ENCODE peak calls at places on chromosomes 2 and 18, in six cellular contexts. I is suprapubic skin; B is fibroblast of the aortic adventitia; Q is gastrocnemius medialis; W is CD4-positive, alpha-beta T cell; O is GM12865. K is an unnamed sample.

GRCh38 chr2:230129343-230129742 is 60.6 kb upstream of the SLC16A14 start:
- DNase-seq in I (no peak), B (no peak), Q (no peak), W (no peak), O (no peak), K (no peak)

GRCh38 chr2:112089375-112089774 is 34.3 kb downstream of the TMEM87B start:
- DNase-seq in I (no peak), B (no peak), Q (no peak), W (no peak), O (no peak), K (no peak)

GRCh38 chr2:43437363-43437762 is 158.5 kb downstream of the THADA start:
- DNase-seq in I (no peak), B (no peak), Q (no peak), W (no peak), O (no peak), K (no peak)

GRCh38 chr18:7726522-7726921 is 159.4 kb downstream of the PTPRM start:
- DNase-seq in I (no peak), B (no peak), Q (no peak), W (no peak), O (no peak), K (no peak)

GRCh38 chr2:20106746-20107145 is 55.3 kb upstream of the LAPTM4A start:
- DNase-seq in I (no peak), B (no peak), Q (no peak), W (no peak), O (no peak), K (no peak)

GRCh38 chr18:35267161-35267651 is 22.8 kb downstream of the ZSCAN30 start:
- DNase-seq in I (peak; percentile 91), B (peak; percentile 49), Q (peak; percentile 67), W (peak; percentile 66), O (no peak), K (peak; percentile 58)

GRCh38 chr2:216622526-216622925 is 10.7 kb upstream of the IGFBP2 start:
- DNase-seq in I (no peak), B (no peak), Q (no peak), W (no peak), O (no peak), K (no peak)

GRCh38 chr2:182267971-182268370 is 158.9 kb downstream of the PDE1A start:
- DNase-seq in I (no peak), B (no peak), Q (no peak), W (no peak), O (no peak), K (no peak)

GRCh38 chr2:210198326-210198725 is 26.9 kb downstream of the ACADL start:
- DNase-seq in I (no peak), B (peak; percentile 14), Q (no peak), W (no peak), O (no peak), K (no peak)

GRCh38 chr2:178796079-178796677 is 11.0 kb downstream of the TTN start:
- DNase-seq in I (no peak), B (peak; percentile 87), Q (no peak), W (no peak), O (peak; percentile 54), K (peak; percentile 32)

GRCh38 chr2:78023356-78023755 is 501.2 kb upstream of the LRRTM4 start:
- DNase-seq in I (no peak), B (no peak), Q (no peak), W (no peak), O (no peak), K (no peak)

GRCh38 chr2:41870948-41871522 is 176.8 kb upstream of the PKDCC start:
- DNase-seq in I (no peak), B (peak; percentile 40), Q (no peak), W (no peak), O (no peak), K (no peak)

GRCh38 chr2:40451926-40452605 is at the start of gene SLC8A1:
- DNase-seq in I (no peak), B (peak; percentile 43), Q (no peak), W (no peak), O (no peak), K (peak; percentile 44)

GRCh38 chr2:70248145-70248809 is at the start of gene TIA1:
- DNase-seq in I (peak; percentile 99), B (peak; percentile 98), Q (peak; percentile 98), W (peak; percentile 99), O (peak; percentile 99), K (peak; percentile 93)

GRCh38 chr2:224925822-224926124 is 116.5 kb downstream of the DOCK10 start:
- DNase-seq in I (no peak), B (peak; percentile 45), Q (no peak), W (no peak), O (no peak), K (no peak)

GRCh38 chr2:30422437-30422805 is 24.6 kb upstream of the LCLAT1 start:
- DNase-seq in I (peak; percentile 67), B (no peak), Q (no peak), W (peak; percentile 73), O (peak; percentile 51), K (peak; percentile 52)

GRCh38 chr2:7539077-7539476 is 621.9 kb downstream of the RNF144A start:
- DNase-seq in I (no peak), B (no peak), Q (no peak), W (no peak), O (no peak), K (no peak)

GRCh38 chr2:226366920-226367319 is 432.7 kb downstream of the IRS1 start:
- DNase-seq in I (no peak), B (no peak), Q (no peak), W (no peak), O (no peak), K (no peak)

GRCh38 chr2:64970495-64970894 is 18.7 kb upstream of the SLC1A4 start:
- DNase-seq in I (no peak), B (no peak), Q (no peak), W (no peak), O (no peak), K (no peak)

GRCh38 chr2:237304763-237305514 is 109.0 kb downstream of the COL6A3 start:
- DNase-seq in I (no peak), B (peak; percentile 83), Q (no peak), W (no peak), O (no peak), K (no peak)

GRCh38 chr2:204842731-204843490 is 297.6 kb downstream of the PARD3B start:
- DNase-seq in I (no peak), B (peak; percentile 93), Q (peak; percentile 21), W (no peak), O (no peak), K (no peak)

GRCh38 chr2:235573331-235574221 is 79.7 kb downstream of the AGAP1 start:
- DNase-seq in I (no peak), B (no peak), Q (no peak), W (no peak), O (no peak), K (no peak)

GRCh38 chr18:79882522-79883241 is 68.8 kb downstream of the SLC66A2 start:
- DNase-seq in I (peak; percentile 38), B (no peak), Q (no peak), W (no peak), O (no peak), K (no peak)

GRCh38 chr18:46445914-46446313 is 211.1 kb downstream of the LOXHD1 start:
- DNase-seq in I (no peak), B (no peak), Q (no peak), W (no peak), O (no peak), K (no peak)

DNA sequence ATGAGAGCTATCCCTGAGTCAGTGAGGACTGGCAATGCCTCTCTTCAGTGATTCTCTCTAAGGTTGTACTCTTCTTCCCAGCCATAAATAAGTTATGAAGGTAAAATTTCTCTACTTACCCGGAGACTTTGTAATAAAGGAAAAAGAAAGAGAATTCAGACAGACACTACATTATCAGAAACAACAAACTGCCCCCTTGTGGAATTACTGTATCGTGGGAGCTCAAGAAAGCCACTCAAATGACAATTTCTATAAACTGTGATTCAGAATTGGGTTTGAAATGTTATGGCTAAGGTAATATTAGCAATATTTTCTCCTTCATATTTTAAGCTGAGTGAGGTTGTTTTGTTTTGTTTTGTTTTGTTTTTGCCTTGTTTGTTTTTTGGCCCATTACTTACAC is 155.8 kb upstream of the TANK start:
- DNase-seq in I (no peak), B (peak; percentile 47), Q (no peak), W (no peak), O (no peak), K (no peak)
- TF ChIP-seq CTCF in I (no peak), B (peak; percentile 54), Q (no peak), W (no peak), O (no peak), K (no peak)

GRCh38 chr18:68172842-68173549 is 541.9 kb downstream of the TMX3 start:
- DNase-seq in I (no peak), B (no peak), Q (no peak), W (no peak), O (no peak), K (no peak)
- TF ChIP-seq CTCF in I (no peak), B (no peak), Q (no peak), W (no peak), O (no peak), K (no peak)

GRCh38 chr2:191349990-191350389 is 104.8 kb downstream of the MYO1B start:
- DNase-seq in I (no peak), B (peak; percentile 10), Q (no peak), W (no peak), O (no peak), K (no peak)
- TF ChIP-seq CTCF in I (no peak), B (no peak), Q (no peak), W (no peak), O (no peak), K (no peak)

GRCh38 chr2:3534251-3534814 is 15.0 kb upstream of the ADI1 start:
- DNase-seq in I (no peak), B (no peak), Q (no peak), W (no peak), O (no peak), K (no peak)

GRCh38 chr2:3535794-3536681 is 16.7 kb upstream of the ADI1 start:
- DNase-seq in I (peak; percentile 76), B (peak; percentile 89), Q (peak; percentile 63), W (no peak), O (peak; percentile 48), K (peak; percentile 36)

GRCh38 chr2:3535467-3535793 is 16.1 kb upstream of the ADI1 start:
- DNase-seq in I (no peak), B (no peak), Q (no peak), W (no peak), O (no peak), K (no peak)

GRCh38 chr2:3539836-3540235 is 18.3 kb downstream of the RNASEH1 start:
- DNase-seq in I (no peak), B (no peak), Q (no peak), W (no peak), O (no peak), K (no peak)

DNA sequence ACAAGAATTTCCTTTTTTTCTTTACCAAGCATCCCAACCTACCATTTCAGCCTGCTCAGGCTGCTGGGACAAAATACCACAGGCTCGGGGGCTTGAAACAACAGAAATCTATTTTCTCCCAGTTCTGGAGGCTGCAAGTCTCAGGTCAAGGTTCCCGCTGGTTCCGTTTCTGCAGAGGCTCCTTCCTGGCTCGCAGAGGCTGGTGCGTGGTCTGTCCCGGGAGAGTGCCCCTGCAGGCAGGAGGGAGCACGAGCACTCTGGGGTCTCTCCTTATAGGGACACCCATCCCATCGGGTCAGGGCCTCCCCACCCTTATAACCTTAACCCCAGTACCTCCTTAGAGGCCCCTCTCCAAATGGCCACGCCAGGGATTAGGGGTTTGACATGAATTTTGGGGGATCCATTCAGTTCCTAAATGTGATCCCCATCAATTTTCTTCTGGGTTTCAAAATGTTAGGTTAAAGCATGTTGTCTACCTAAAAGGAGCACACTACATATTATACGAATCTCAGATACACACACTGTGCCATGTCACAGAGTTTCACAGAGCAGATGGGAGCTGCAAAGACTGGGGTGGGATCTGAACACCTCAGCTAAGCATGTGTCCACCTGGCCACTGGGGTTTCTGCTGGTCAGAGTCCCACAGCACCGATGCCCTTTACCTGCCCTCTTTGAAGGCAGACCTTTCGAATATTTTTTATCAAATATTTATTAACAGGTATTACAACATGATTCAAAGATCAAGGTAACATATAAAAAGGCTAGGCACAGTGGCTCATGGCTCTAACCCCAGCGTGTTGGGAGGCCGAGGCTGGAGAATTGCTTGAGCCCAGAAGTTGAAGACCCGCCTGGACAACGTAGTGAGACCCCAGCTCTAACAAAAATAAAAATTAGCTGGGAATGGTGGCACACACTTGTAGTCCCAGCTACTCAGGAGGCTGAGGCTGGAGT is 17.6 kb upstream of the ADI1 start:
- DNase-seq in I (peak; percentile 72), B (peak; percentile 57), Q (peak; percentile 56), W (no peak), O (peak; percentile 59), K (peak; percentile 61)
- TF ChIP-seq CTCF in I (no peak), B (peak; percentile 75), Q (no peak), W (no peak), O (peak; percentile 47), K (peak; percentile 14)